ENCODE peak calls at places on chromosomes 12 and 14, in six cellular contexts. Z is fibroblast of pulmonary artery, W is RWPE1, U is AG20443, J is NCI-H510A, H is GM10248. K is an unnamed sample.
A peak's percentile ranks its signal among the peaks of the same experiment; 100 is the strongest.

GRCh38 chr12:64820593-64820992 is 3.9 kb upstream of the TBC1D30 start:
- DNase-seq in Z (no peak), W (no peak), U (no peak), J (no peak), H (no peak), K (no peak)

GRCh38 chr12:1533602-1534304 is 60.6 kb downstream of the FBXL14 start:
- DNase-seq in Z (no peak), W (no peak), U (no peak), J (no peak), H (peak; percentile 69), K (peak; percentile 49)

GRCh38 chr12:2198088-2198501 is 145.3 kb downstream of the CACNA1C start:
- DNase-seq in Z (peak; percentile 53), W (peak; percentile 69), U (peak; percentile 59), J (no peak), H (no peak), K (no peak)

GRCh38 chr14:102853703-102854396 is 68.6 kb upstream of the AMN start:
- DNase-seq in Z (no peak), W (no peak), U (no peak), J (no peak), H (no peak), K (no peak)

GRCh38 chr14:94773017-94773681 is 3.2 kb upstream of the GSC start:
- DNase-seq in Z (no peak), W (no peak), U (no peak), J (peak; percentile 23), H (no peak), K (peak; percentile 54)

GRCh38 chr12:124617615-124618014 is 50.2 kb upstream of the NCOR2 start:
- DNase-seq in Z (no peak), W (no peak), U (no peak), J (peak; percentile 53), H (no peak), K (no peak)

GRCh38 chr12:6112004-6112403 is 12.5 kb downstream of the VWF start:
- DNase-seq in Z (no peak), W (no peak), U (no peak), J (no peak), H (no peak), K (no peak)

GRCh38 chr12:80162177-80162576 is 62.8 kb downstream of the OTOGL start:
- DNase-seq in Z (no peak), W (no peak), U (no peak), J (no peak), H (no peak), K (no peak)

GRCh38 chr14:69595336-69595735 is 16.1 kb upstream of the SUSD6 start:
- DNase-seq in Z (no peak), W (no peak), U (no peak), J (no peak), H (no peak), K (no peak)

GRCh38 chr12:64160718-64161060 is 61.4 kb downstream of the KICS2 start:
- DNase-seq in Z (peak; percentile 88), W (peak; percentile 65), U (peak; percentile 73), J (no peak), H (no peak), K (no peak)

GRCh38 chr14:73443758-73444157 is 14.6 kb downstream of the NUMB start:
- DNase-seq in Z (no peak), W (no peak), U (no peak), J (no peak), H (no peak), K (no peak)

GRCh38 chr14:53355581-53356112 is 202.5 kb upstream of the DDHD1 start:
- DNase-seq in Z (peak; percentile 50), W (peak; percentile 55), U (peak; percentile 53), J (no peak), H (no peak), K (no peak)

GRCh38 chr12:131091413-131091975 is 137.8 kb downstream of the ADGRD1 start:
- DNase-seq in Z (no peak), W (no peak), U (no peak), J (no peak), H (peak; percentile 58), K (no peak)

GRCh38 chr12:129903092-129903945 is 506 bp downstream of the TMEM132D start:
- DNase-seq in Z (no peak), W (no peak), U (no peak), J (peak; percentile 23), H (no peak), K (peak; percentile 44)

GRCh38 chr12:131882804-131883520 is 11.5 kb upstream of the ULK1 start:
- DNase-seq in Z (no peak), W (no peak), U (peak; percentile 29), J (no peak), H (no peak), K (no peak)

GRCh38 chr12:6963741-6964446 is 6.6 kb downstream of the PHB2 start:
- DNase-seq in Z (no peak), W (no peak), U (no peak), J (no peak), H (no peak), K (no peak)

GRCh38 chr12:52319097-52319496 is 2.1 kb downstream of the KRT83 start:
- DNase-seq in Z (no peak), W (no peak), U (no peak), J (no peak), H (no peak), K (no peak)

GRCh38 chr12:124713436-124714082 is 146.1 kb upstream of the NCOR2 start:
- DNase-seq in Z (peak; percentile 91), W (no peak), U (no peak), J (no peak), H (peak; percentile 74), K (no peak)